ENCODE peak calls at places on chromosomes 13 and 19, in seven cellular contexts. Y, W, Q, T, I, A and Z are unnamed samples.
A peak's percentile ranks its signal among the peaks of the same experiment; 100 is the strongest.

GRCh38 chr19:41324231-41324702 is 14.3 kb downstream of the CCDC97 start:
- DNase-seq in Y (no peak), W (no peak), Q (no peak), T (no peak), I (no peak), A (no peak), Z (no peak)

GRCh38 chr19:32438751-32439150 is 33.2 kb downstream of the DPY19L3 start:
- DNase-seq in Y (no peak), W (no peak), Q (no peak), T (no peak), I (no peak), A (no peak), Z (no peak)

GRCh38 chr19:49333426-49334288 is 1.5 kb upstream of the CD37 start:
- DNase-seq in Y (no peak), W (peak; percentile 51), Q (peak; percentile 47), T (peak; percentile 32), I (no peak), A (no peak), Z (peak; percentile 92)

GRCh38 chr19:43504426-43505185 is at the start of gene PHLDB3:
- DNase-seq in Y (no peak), W (peak; percentile 38), Q (peak; percentile 38), T (no peak), I (no peak), A (no peak), Z (peak; percentile 59)

GRCh38 chr13:112972867-112973576 is 4.0 kb downstream of the MCF2L start:
- DNase-seq in Y (no peak), W (no peak), Q (no peak), T (no peak), I (no peak), A (no peak), Z (no peak)

GRCh38 chr13:52104624-52105023 is 24.2 kb downstream of the NEK5 start:
- DNase-seq in Y (no peak), W (no peak), Q (no peak), T (no peak), I (no peak), A (no peak), Z (no peak)

GRCh38 chr13:30340367-30341184 is 33.2 kb upstream of the KATNAL1 start:
- DNase-seq in Y (peak; percentile 79), W (no peak), Q (no peak), T (no peak), I (no peak), A (peak; percentile 99), Z (no peak)

GRCh38 chr13:48892311-48892710 is 83.4 kb upstream of the FNDC3A start:
- DNase-seq in Y (peak; percentile 90), W (no peak), Q (no peak), T (no peak), I (peak; percentile 41), A (no peak), Z (no peak)

GRCh38 chr13:53060840-53061485 is 32.4 kb downstream of the OLFM4 start:
- DNase-seq in Y (no peak), W (no peak), Q (no peak), T (no peak), I (no peak), A (no peak), Z (no peak)

GRCh38 chr19:41588497-41589209 is 12.7 kb downstream of the CEACAM21 start:
- DNase-seq in Y (peak; percentile 10), W (no peak), Q (no peak), T (no peak), I (peak; percentile 34), A (no peak), Z (no peak)

GRCh38 chr19:18541992-18542935 is 1.1 kb downstream of the FKBP8 start:
- DNase-seq in Y (no peak), W (no peak), Q (no peak), T (no peak), I (no peak), A (no peak), Z (no peak)

GRCh38 chr19:27972291-27973040 is 1240.5 kb downstream of the UQCRFS1 start:
- DNase-seq in Y (peak; percentile 88), W (no peak), Q (no peak), T (no peak), I (peak; percentile 3), A (no peak), Z (no peak)

GRCh38 chr13:113607477-113608245 is 23.1 kb downstream of the TFDP1 start:
- DNase-seq in Y (no peak), W (no peak), Q (no peak), T (no peak), I (no peak), A (no peak), Z (no peak)